ENCODE peak calls at places on chromosomes 5 and 9, in four cellular contexts. S is SK-N-SH, I is GM12878, Y is K562. X is an unnamed sample.

GRCh38 chr5:85556464-85556863 is 1061.3 kb upstream of the COX7C start:
- DNase-seq in Y (no peak), S (no peak), I (no peak), X (no peak)

GRCh38 chr5:90932052-90932699 is 373.6 kb downstream of the ADGRV1 start:
- DNase-seq in S (peak; percentile 77), I (peak; percentile 12), Y (peak; percentile 59), X (no peak)

GRCh38 chr5:133423618-133424282 is 188.6 kb downstream of the FSTL4 start:
- DNase-seq in Y (peak; percentile 79), S (peak; percentile 87), I (peak; percentile 16), X (peak; percentile 53)

GRCh38 chr5:51988561-51988960 is 605.3 kb downstream of the ISL1 start:
- DNase-seq in Y (no peak), I (no peak), S (no peak), X (no peak)

GRCh38 chr9:19683715-19684114 is 105.1 kb downstream of the SLC24A2 start:
- DNase-seq in Y (no peak), I (no peak), S (no peak), X (no peak)

GRCh38 chr5:16784843-16785791 is 151.0 kb downstream of the MYO10 start:
- DNase-seq in I (peak; percentile 77), S (no peak), Y (no peak), X (no peak)

GRCh38 chr5:42950091-42950465 is 90.0 kb downstream of the ANXA2R start:
- DNase-seq in I (no peak), Y (no peak), S (no peak), X (no peak)

GRCh38 chr9:17532461-17532860 is 46.4 kb upstream of the SH3GL2 start:
- DNase-seq in Y (no peak), I (no peak), S (no peak), X (no peak)

GRCh38 chr5:150429410-150429873 is 16.7 kb upstream of the CD74 start:
- DNase-seq in S (no peak), Y (no peak), I (no peak), X (no peak)

GRCh38 chr9:109966643-109967368 is 186.8 kb downstream of the PALM2AKAP2 start:
- DNase-seq in S (no peak), Y (no peak), I (no peak), X (no peak)

GRCh38 chr5:139636207-139636792 is 11.8 kb upstream of the CXXC5 start:
- DNase-seq in S (peak; percentile 16), I (peak; percentile 97), Y (peak; percentile 44), X (peak; percentile 57)
- TF ChIP-seq NRF1 in S (no peak), I (no peak), Y (no peak), X (no peak)

DNA sequence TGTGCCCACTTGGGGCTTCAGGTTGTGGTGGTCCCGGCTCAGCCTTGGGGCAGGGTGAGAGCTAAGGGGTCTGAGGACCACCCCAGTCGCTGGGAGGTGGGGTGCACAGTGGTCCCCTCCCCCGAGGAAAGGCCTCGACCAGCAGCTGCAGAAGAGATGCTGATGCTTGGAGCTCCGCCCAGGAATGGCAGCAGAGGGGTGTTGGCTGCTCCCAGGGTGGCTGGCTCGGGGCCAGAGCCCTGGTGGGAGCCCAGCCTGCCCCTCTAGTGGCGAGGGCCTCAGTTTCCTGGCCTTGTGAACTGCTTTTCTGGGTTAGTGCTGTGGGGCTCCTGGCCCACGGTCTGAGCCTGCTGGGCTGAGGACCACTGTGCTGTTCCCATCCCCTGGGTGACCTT is 1.2 kb downstream of the DIPK1B start:
- DNase-seq in I (no peak), Y (no peak), S (peak; percentile 80), X (no peak)
- TF ChIP-seq NRF1 in I (no peak), Y (no peak), S (no peak), X (no peak)

DNA sequence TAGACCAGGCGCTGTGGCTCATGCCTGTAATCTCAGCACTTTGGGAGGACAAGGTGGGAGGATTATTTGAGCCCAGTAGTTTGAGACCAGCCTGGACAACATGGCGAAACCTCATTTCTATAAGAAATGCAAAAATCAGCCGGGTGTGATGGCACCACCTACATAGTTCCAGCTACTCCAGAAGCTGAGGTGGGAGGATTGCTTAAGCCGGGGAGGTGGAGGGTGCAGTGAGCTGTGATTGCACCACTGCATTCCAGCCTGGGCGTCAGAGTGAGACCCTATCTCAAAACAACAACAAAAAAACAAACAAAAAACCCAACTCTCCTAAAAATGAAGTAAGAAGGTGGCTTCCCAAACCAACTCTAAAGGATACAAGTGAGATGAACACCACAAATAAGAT is 23.0 kb downstream of the IARS1 start:
- DNase-seq in I (no peak), S (no peak), Y (no peak), X (no peak)
- TF ChIP-seq NRF1 in I (no peak), S (no peak), Y (no peak), X (no peak)

GRCh38 chr5:25387949-25388348 is 743.2 kb upstream of the CDH10 start:
- DNase-seq in Y (no peak), S (no peak), I (no peak), X (no peak)
- TF ChIP-seq NRF1 in Y (no peak), S (no peak), I (no peak), X (no peak)

DNA sequence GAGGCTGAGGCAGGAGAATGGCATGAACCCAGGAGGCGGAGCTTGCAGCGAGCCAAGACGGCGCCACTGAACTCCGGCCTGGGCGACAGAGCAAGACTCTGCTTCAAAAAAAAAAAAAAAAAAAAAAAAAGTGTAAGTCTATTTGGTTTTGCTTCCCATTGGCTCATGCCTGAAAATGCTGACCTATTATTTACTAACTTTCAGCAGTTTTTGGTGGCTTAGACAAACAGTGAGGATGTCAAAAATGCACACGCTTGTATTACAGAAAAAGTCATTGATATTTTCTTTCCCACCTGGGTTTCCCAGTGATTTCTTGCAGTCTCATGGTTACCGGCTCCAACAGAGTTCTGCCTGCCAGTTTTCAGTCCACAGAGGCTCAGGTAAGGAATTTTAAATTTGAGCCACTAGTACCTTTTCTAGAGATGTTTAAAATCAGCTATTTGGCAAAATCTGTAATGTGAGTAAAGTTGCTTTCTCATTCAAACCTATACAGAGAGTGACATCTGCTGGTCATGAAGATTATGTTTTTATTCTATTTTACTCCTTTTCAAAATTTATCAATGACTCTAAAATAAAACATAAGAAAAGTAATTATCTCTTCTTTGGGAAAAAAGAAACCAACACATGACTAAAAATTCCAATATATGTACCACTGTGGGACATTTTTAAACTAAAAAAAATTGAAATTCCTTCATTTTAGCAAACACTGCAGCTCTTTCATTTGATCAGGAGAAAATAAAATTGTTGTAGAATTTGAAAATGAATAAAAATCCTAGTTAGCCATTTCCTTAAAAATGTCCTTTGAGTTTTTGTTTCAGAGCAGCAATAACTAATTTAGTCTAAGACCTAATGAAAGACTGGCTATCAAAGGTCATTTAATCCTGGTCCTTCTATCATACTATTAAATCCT is 8.8 kb downstream of the FAM200C start:
- DNase-seq in S (no peak), Y (no peak), I (no peak), X (no peak)
- TF ChIP-seq NRF1 in S (no peak), Y (no peak), I (no peak), X (no peak)

GRCh38 chr9:114276908-114277821 is 45.7 kb upstream of the ORM1 start:
- DNase-seq in Y (no peak), I (no peak), S (no peak), X (no peak)
- TF ChIP-seq NRF1 in Y (no peak), I (no peak), S (no peak), X (no peak)